ENCODE peak calls at places on chromosomes 3 and 15, in eight cellular contexts. One of them, this sample, is unnamed.

GRCh38 chr3:4079354-4080180 is 223.6 kb upstream of the SETMAR start:
- DNase-seq in HT1080: no peak
- DNase-seq in H4: no peak
- DNase-seq in NCI-H1105: no peak
- DNase-seq in A172: no peak
- DNase-seq in Daoy: no peak
- DNase-seq in progenitor cell of endocrine pancreas: no peak
- DNase-seq in WTC11: no peak
- DNase-seq in this sample: no peak

GRCh38 chr3:31466016-31466415 is 66.7 kb upstream of the STT3B start:
- DNase-seq in A172: peak; percentile 13
- DNase-seq in WTC11: no peak
- DNase-seq in NCI-H1105: no peak
- DNase-seq in Daoy: no peak
- DNase-seq in progenitor cell of endocrine pancreas: no peak
- DNase-seq in H4: no peak
- DNase-seq in HT1080: peak; percentile 16
- DNase-seq in this sample: no peak

GRCh38 chr3:31105438-31106077 is 211.1 kb upstream of the GADL1 start:
- DNase-seq in WTC11: no peak
- DNase-seq in progenitor cell of endocrine pancreas: no peak
- DNase-seq in NCI-H1105: no peak
- DNase-seq in A172: peak; percentile 95
- DNase-seq in HT1080: peak; percentile 97
- DNase-seq in Daoy: peak; percentile 51
- DNase-seq in H4: peak; percentile 66
- DNase-seq in this sample: peak; percentile 89

GRCh38 chr3:15339786-15340215 is 7.4 kb upstream of the SH3BP5 start:
- DNase-seq in Daoy: peak; percentile 59
- DNase-seq in HT1080: peak; percentile 80
- DNase-seq in H4: peak; percentile 53
- DNase-seq in NCI-H1105: no peak
- DNase-seq in WTC11: no peak
- DNase-seq in A172: peak; percentile 85
- DNase-seq in progenitor cell of endocrine pancreas: no peak
- DNase-seq in this sample: peak; percentile 47

GRCh38 chr3:148646126-148646660 is 51.5 kb upstream of the AGTR1 start:
- DNase-seq in HT1080: no peak
- DNase-seq in H4: no peak
- DNase-seq in A172: no peak
- DNase-seq in Daoy: no peak
- DNase-seq in WTC11: no peak
- DNase-seq in NCI-H1105: no peak
- DNase-seq in progenitor cell of endocrine pancreas: no peak
- DNase-seq in this sample: no peak

GRCh38 chr15:32646304-32646703 is 4.8 kb downstream of the SCG5 start:
- DNase-seq in A172: no peak
- DNase-seq in HT1080: no peak
- DNase-seq in WTC11: no peak
- DNase-seq in NCI-H1105: peak; percentile 79
- DNase-seq in H4: no peak
- DNase-seq in progenitor cell of endocrine pancreas: no peak
- DNase-seq in Daoy: no peak
- DNase-seq in this sample: no peak

GRCh38 chr3:41943444-41943843 is 18.5 kb downstream of the ULK4 start:
- DNase-seq in WTC11: no peak
- DNase-seq in A172: no peak
- DNase-seq in progenitor cell of endocrine pancreas: no peak
- DNase-seq in Daoy: no peak
- DNase-seq in H4: no peak
- DNase-seq in HT1080: no peak
- DNase-seq in NCI-H1105: no peak
- DNase-seq in this sample: no peak

GRCh38 chr15:65935391-65935790 is 66.1 kb downstream of the RAB11A start:
- DNase-seq in progenitor cell of endocrine pancreas: no peak
- DNase-seq in A172: no peak
- DNase-seq in HT1080: no peak
- DNase-seq in NCI-H1105: no peak
- DNase-seq in WTC11: no peak
- DNase-seq in Daoy: no peak
- DNase-seq in H4: no peak
- DNase-seq in this sample: no peak

GRCh38 chr15:45094358-45094730 is 19.6 kb downstream of the DUOX2 start:
- DNase-seq in NCI-H1105: no peak
- DNase-seq in HT1080: no peak
- DNase-seq in A172: peak; percentile 18
- DNase-seq in progenitor cell of endocrine pancreas: no peak
- DNase-seq in WTC11: no peak
- DNase-seq in Daoy: no peak
- DNase-seq in H4: no peak
- DNase-seq in this sample: no peak

GRCh38 chr15:29688981-29689723 is 133.1 kb downstream of the TJP1 start:
- DNase-seq in progenitor cell of endocrine pancreas: no peak
- DNase-seq in NCI-H1105: no peak
- DNase-seq in HT1080: no peak
- DNase-seq in Daoy: no peak
- DNase-seq in A172: no peak
- DNase-seq in WTC11: no peak
- DNase-seq in H4: no peak
- DNase-seq in this sample: no peak

GRCh38 chr15:78859971-78860733 is 12.5 kb upstream of the MORF4L1 start:
- DNase-seq in progenitor cell of endocrine pancreas: peak; percentile 59
- DNase-seq in Daoy: peak; percentile 82
- DNase-seq in WTC11: peak; percentile 80
- DNase-seq in NCI-H1105: no peak
- DNase-seq in H4: peak; percentile 79
- DNase-seq in A172: peak; percentile 90
- DNase-seq in HT1080: peak; percentile 87
- DNase-seq in this sample: peak; percentile 60

GRCh38 chr15:57146394-57147140 is 228.1 kb downstream of the TCF12 start:
- DNase-seq in NCI-H1105: peak; percentile 60
- DNase-seq in HT1080: peak; percentile 35
- DNase-seq in A172: peak; percentile 33
- DNase-seq in Daoy: peak; percentile 13
- DNase-seq in WTC11: no peak
- DNase-seq in H4: peak; percentile 30
- DNase-seq in progenitor cell of endocrine pancreas: no peak
- DNase-seq in this sample: peak; percentile 45

GRCh38 chr15:70618929-70619328 is 144.4 kb downstream of the UACA start:
- DNase-seq in WTC11: no peak
- DNase-seq in Daoy: no peak
- DNase-seq in NCI-H1105: no peak
- DNase-seq in progenitor cell of endocrine pancreas: no peak
- DNase-seq in A172: no peak
- DNase-seq in H4: no peak
- DNase-seq in HT1080: no peak
- DNase-seq in this sample: no peak

GRCh38 chr3:87694678-87695077 is 364.1 kb downstream of the CGGBP1 start:
- DNase-seq in H4: no peak
- DNase-seq in HT1080: no peak
- DNase-seq in WTC11: no peak
- DNase-seq in progenitor cell of endocrine pancreas: no peak
- DNase-seq in NCI-H1105: peak; percentile 50
- DNase-seq in A172: no peak
- DNase-seq in Daoy: no peak
- DNase-seq in this sample: no peak

GRCh38 chr15:55742498-55742926 is 440 bp downstream of the PRTG start:
- DNase-seq in WTC11: no peak
- DNase-seq in Daoy: peak; percentile 42
- DNase-seq in A172: peak; percentile 19
- DNase-seq in HT1080: peak; percentile 29
- DNase-seq in progenitor cell of endocrine pancreas: no peak
- DNase-seq in H4: no peak
- DNase-seq in NCI-H1105: peak; percentile 18
- DNase-seq in this sample: no peak

GRCh38 chr3:49022751-49023171 is 840 bp downstream of the NDUFAF3 start:
- DNase-seq in progenitor cell of endocrine pancreas: no peak
- DNase-seq in WTC11: no peak
- DNase-seq in A172: no peak
- DNase-seq in Daoy: no peak
- DNase-seq in H4: no peak
- DNase-seq in NCI-H1105: no peak
- DNase-seq in HT1080: peak; percentile 47
- DNase-seq in this sample: no peak

GRCh38 chr15:69546182-69546581 is 93.6 kb downstream of the RPLP1 start:
- DNase-seq in progenitor cell of endocrine pancreas: no peak
- DNase-seq in A172: no peak
- DNase-seq in HT1080: no peak
- DNase-seq in H4: no peak
- DNase-seq in NCI-H1105: no peak
- DNase-seq in WTC11: no peak
- DNase-seq in Daoy: no peak
- DNase-seq in this sample: no peak

GRCh38 chr3:176950743-176951142 is 246.5 kb downstream of the TBL1XR1 start:
- DNase-seq in A172: peak; percentile 84
- DNase-seq in NCI-H1105: no peak
- DNase-seq in H4: no peak
- DNase-seq in Daoy: peak; percentile 76
- DNase-seq in WTC11: no peak
- DNase-seq in HT1080: peak; percentile 89
- DNase-seq in progenitor cell of endocrine pancreas: no peak
- DNase-seq in this sample: no peak

GRCh38 chr15:74157868-74158827 is 15.4 kb upstream of the ISLR start:
- DNase-seq in WTC11: no peak
- DNase-seq in NCI-H1105: no peak
- DNase-seq in A172: no peak
- DNase-seq in progenitor cell of endocrine pancreas: no peak
- DNase-seq in HT1080: no peak
- DNase-seq in H4: no peak
- DNase-seq in Daoy: no peak
- DNase-seq in this sample: no peak

GRCh38 chr3:10822055-10822454 is 6.0 kb downstream of the SLC6A11 start:
- DNase-seq in progenitor cell of endocrine pancreas: no peak
- DNase-seq in WTC11: no peak
- DNase-seq in H4: no peak
- DNase-seq in Daoy: no peak
- DNase-seq in NCI-H1105: no peak
- DNase-seq in A172: no peak
- DNase-seq in HT1080: no peak
- DNase-seq in this sample: no peak

GRCh38 chr3:49511631-49512030 is 41.6 kb downstream of the DAG1 start:
- DNase-seq in A172: no peak
- DNase-seq in WTC11: no peak
- DNase-seq in HT1080: no peak
- DNase-seq in H4: no peak
- DNase-seq in NCI-H1105: no peak
- DNase-seq in progenitor cell of endocrine pancreas: no peak
- DNase-seq in Daoy: no peak
- DNase-seq in this sample: no peak

GRCh38 chr15:81887913-81888312 is 157.9 kb downstream of the MEX3B start:
- DNase-seq in A172: peak; percentile 44
- DNase-seq in Daoy: peak; percentile 76
- DNase-seq in NCI-H1105: no peak
- DNase-seq in progenitor cell of endocrine pancreas: no peak
- DNase-seq in HT1080: peak; percentile 84
- DNase-seq in H4: peak; percentile 10
- DNase-seq in WTC11: no peak
- DNase-seq in this sample: peak; percentile 10

GRCh38 chr15:29437888-29438713 is 168.5 kb upstream of the NSMCE3 start:
- DNase-seq in Daoy: no peak
- DNase-seq in progenitor cell of endocrine pancreas: no peak
- DNase-seq in WTC11: no peak
- DNase-seq in A172: no peak
- DNase-seq in NCI-H1105: no peak
- DNase-seq in H4: no peak
- DNase-seq in HT1080: no peak
- DNase-seq in this sample: no peak

GRCh38 chr15:80856809-80857377 is 77.7 kb downstream of the CEMIP start:
- DNase-seq in WTC11: peak; percentile 35
- DNase-seq in NCI-H1105: peak; percentile 32
- DNase-seq in HT1080: peak; percentile 45
- DNase-seq in Daoy: peak; percentile 45
- DNase-seq in A172: peak; percentile 48
- DNase-seq in progenitor cell of endocrine pancreas: no peak
- DNase-seq in H4: no peak
- DNase-seq in this sample: no peak

GRCh38 chr15:74776851-74777768 is 4.8 kb upstream of the CSK start:
- DNase-seq in progenitor cell of endocrine pancreas: no peak
- DNase-seq in HT1080: no peak
- DNase-seq in WTC11: peak; percentile 56
- DNase-seq in NCI-H1105: no peak
- DNase-seq in H4: no peak
- DNase-seq in Daoy: no peak
- DNase-seq in A172: no peak
- DNase-seq in this sample: no peak

GRCh38 chr3:114660808-114661207 is 367.0 kb downstream of the TIGIT start:
- DNase-seq in WTC11: no peak
- DNase-seq in NCI-H1105: no peak
- DNase-seq in HT1080: no peak
- DNase-seq in H4: no peak
- DNase-seq in Daoy: no peak
- DNase-seq in progenitor cell of endocrine pancreas: no peak
- DNase-seq in A172: no peak
- DNase-seq in this sample: no peak

GRCh38 chr15:92949604-92950249 is 49.6 kb downstream of the CHD2 start:
- DNase-seq in WTC11: no peak
- DNase-seq in A172: no peak
- DNase-seq in NCI-H1105: no peak
- DNase-seq in HT1080: no peak
- DNase-seq in H4: no peak
- DNase-seq in progenitor cell of endocrine pancreas: no peak
- DNase-seq in Daoy: no peak
- DNase-seq in this sample: no peak

GRCh38 chr3:73796382-73796781 is 171.6 kb upstream of the PDZRN3 start:
- DNase-seq in A172: no peak
- DNase-seq in H4: no peak
- DNase-seq in HT1080: no peak
- DNase-seq in WTC11: no peak
- DNase-seq in Daoy: no peak
- DNase-seq in progenitor cell of endocrine pancreas: no peak
- DNase-seq in NCI-H1105: peak; percentile 52
- DNase-seq in this sample: no peak

GRCh38 chr15:55796321-55796965 is 53.5 kb upstream of the PRTG start:
- DNase-seq in NCI-H1105: no peak
- DNase-seq in progenitor cell of endocrine pancreas: no peak
- DNase-seq in WTC11: no peak
- DNase-seq in Daoy: peak; percentile 42
- DNase-seq in A172: peak; percentile 14
- DNase-seq in H4: no peak
- DNase-seq in HT1080: peak; percentile 34
- DNase-seq in this sample: no peak

GRCh38 chr15:71666723-71667122 is 143.6 kb upstream of the NR2E3 start:
- DNase-seq in A172: no peak
- DNase-seq in H4: no peak
- DNase-seq in NCI-H1105: no peak
- DNase-seq in progenitor cell of endocrine pancreas: no peak
- DNase-seq in HT1080: no peak
- DNase-seq in Daoy: no peak
- DNase-seq in WTC11: no peak
- DNase-seq in this sample: no peak

GRCh38 chr3:21290557-21290956 is 460.5 kb downstream of the ZNF385D start:
- DNase-seq in HT1080: no peak
- DNase-seq in NCI-H1105: no peak
- DNase-seq in H4: no peak
- DNase-seq in Daoy: no peak
- DNase-seq in WTC11: no peak
- DNase-seq in progenitor cell of endocrine pancreas: no peak
- DNase-seq in A172: no peak
- DNase-seq in this sample: no peak

GRCh38 chr15:85414495-85414894 is 34.1 kb downstream of the AKAP13 start:
- DNase-seq in progenitor cell of endocrine pancreas: no peak
- DNase-seq in Daoy: no peak
- DNase-seq in HT1080: peak; percentile 42
- DNase-seq in WTC11: no peak
- DNase-seq in A172: no peak
- DNase-seq in NCI-H1105: no peak
- DNase-seq in H4: no peak
- DNase-seq in this sample: no peak

GRCh38 chr3:101900316-101900715 is 51.0 kb downstream of the NFKBIZ start:
- DNase-seq in WTC11: no peak
- DNase-seq in progenitor cell of endocrine pancreas: no peak
- DNase-seq in H4: no peak
- DNase-seq in A172: no peak
- DNase-seq in NCI-H1105: no peak
- DNase-seq in Daoy: no peak
- DNase-seq in HT1080: no peak
- DNase-seq in this sample: no peak

GRCh38 chr3:184800349-184800748 is 11.6 kb upstream of the VPS8 start:
- DNase-seq in WTC11: no peak
- DNase-seq in A172: no peak
- DNase-seq in HT1080: no peak
- DNase-seq in NCI-H1105: no peak
- DNase-seq in progenitor cell of endocrine pancreas: no peak
- DNase-seq in H4: no peak
- DNase-seq in Daoy: no peak
- DNase-seq in this sample: no peak

This sample was measured in AG09309.